ENCODE peak calls at places on chromosomes 5 and 9, in six cellular contexts. P, L, H, B, A and C are unnamed samples.

GRCh38 chr5:83911367-83911919 is 190.8 kb upstream of the HAPLN1 start:
- DNase-seq in P (no peak), A (no peak), L (no peak), H (no peak), B (no peak), C (no peak)

GRCh38 chr9:91843623-91844111 is 106.4 kb downstream of the ROR2 start:
- DNase-seq in P (no peak), B (no peak), A (no peak), L (peak; percentile 74), H (no peak), C (peak; percentile 46)

GRCh38 chr9:91062281-91062680 is 260.7 kb downstream of the SYK start:
- DNase-seq in A (no peak), B (no peak), L (peak; percentile 14), P (no peak), H (peak; percentile 55), C (no peak)

GRCh38 chr5:1127991-1128785 is 16.3 kb upstream of the SLC12A7 start:
- DNase-seq in H (no peak), P (no peak), L (no peak), B (no peak), A (no peak), C (no peak)

GRCh38 chr9:132231019-132231701 is 69.3 kb downstream of the NTNG2 start:
- DNase-seq in A (no peak), P (no peak), B (no peak), L (no peak), H (no peak), C (peak; percentile 61)

GRCh38 chr9:21674894-21675293 is 127.5 kb upstream of the MTAP start:
- DNase-seq in B (no peak), L (no peak), P (no peak), A (no peak), H (no peak), C (no peak)

GRCh38 chr5:146878471-146879172 is at the start of gene PPP2R2B:
- DNase-seq in A (no peak), B (peak; percentile 70), L (no peak), P (no peak), H (no peak), C (peak; percentile 80)

GRCh38 chr9:129613520-129614175 is 7.3 kb downstream of the C9orf50 start:
- DNase-seq in L (no peak), H (no peak), P (no peak), A (no peak), B (no peak), C (peak; percentile 48)

GRCh38 chr5:5229405-5229804 is 89.3 kb downstream of the ADAMTS16 start:
- DNase-seq in A (no peak), P (no peak), H (no peak), B (no peak), L (no peak), C (no peak)

GRCh38 chr9:79053613-79054012 is 518.2 kb upstream of the TLE4 start:
- DNase-seq in H (no peak), L (no peak), P (no peak), A (no peak), B (no peak), C (no peak)

DNA sequence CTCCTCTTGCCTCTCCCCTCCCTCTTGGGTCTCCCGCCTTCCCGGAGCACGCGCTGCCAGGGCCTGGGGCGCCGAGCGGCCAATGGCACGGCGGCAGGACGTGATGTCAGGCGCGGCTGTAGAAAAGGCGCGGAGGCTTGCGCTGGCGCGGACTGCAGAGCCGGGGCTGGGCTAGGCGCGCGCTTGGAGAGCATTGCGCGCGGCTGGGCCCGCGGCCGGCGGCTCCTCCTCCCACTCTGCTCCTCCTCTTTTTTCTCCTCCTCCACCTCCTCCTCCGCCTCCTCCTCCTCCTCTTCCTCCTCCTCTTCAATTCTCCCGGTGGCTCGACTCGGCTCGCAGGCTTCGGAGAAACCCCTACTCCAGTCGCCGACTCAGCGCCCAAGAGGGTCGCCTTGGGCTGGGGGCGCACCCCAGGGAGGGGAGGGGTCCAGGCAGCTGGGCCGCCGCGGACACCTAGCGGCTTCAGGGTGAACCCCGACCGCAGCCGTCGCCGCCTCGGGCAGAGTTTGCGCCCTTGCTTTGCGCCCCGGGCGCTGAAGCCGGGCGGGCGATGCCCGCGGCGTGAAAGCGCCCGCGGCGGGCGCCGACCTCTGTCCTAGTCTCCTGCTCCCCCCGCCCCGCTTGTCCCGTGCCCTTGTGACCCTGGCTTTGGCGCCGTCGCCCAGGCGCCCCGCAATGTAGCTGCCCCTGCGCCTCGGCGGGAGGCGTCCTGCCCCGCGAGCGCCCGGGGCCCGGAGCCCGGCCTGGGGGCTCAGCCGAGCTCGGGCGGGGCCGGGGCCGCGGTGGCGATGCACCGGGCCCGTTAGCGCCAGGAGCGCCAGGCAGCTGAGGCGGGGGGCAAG is at the start of gene LHX2:
- DNase-seq in L (no peak), A (no peak), P (no peak), H (no peak), B (peak; percentile 91), C (peak; percentile 86)
- TF ChIP-seq CTCF in L (no peak), A (no peak), P (no peak), H (no peak), B (no peak), C (peak; percentile 34)

GRCh38 chr9:38017149-38017884 is 51.7 kb downstream of the SHB start:
- DNase-seq in B (peak; percentile 85), P (no peak), H (peak; percentile 51), L (no peak), A (no peak), C (peak; percentile 62)
- TF ChIP-seq CTCF in B (no peak), P (no peak), H (peak; percentile 39), L (peak; percentile 27), A (no peak), C (no peak)

GRCh38 chr9:1042466-1042865 is 7.7 kb upstream of the DMRT2 start:
- DNase-seq in A (no peak), H (no peak), L (no peak), B (peak; percentile 80), P (no peak), C (peak; percentile 89)
- TF ChIP-seq CTCF in A (no peak), H (no peak), L (no peak), B (peak; percentile 61), P (no peak), C (peak; percentile 86)

DNA sequence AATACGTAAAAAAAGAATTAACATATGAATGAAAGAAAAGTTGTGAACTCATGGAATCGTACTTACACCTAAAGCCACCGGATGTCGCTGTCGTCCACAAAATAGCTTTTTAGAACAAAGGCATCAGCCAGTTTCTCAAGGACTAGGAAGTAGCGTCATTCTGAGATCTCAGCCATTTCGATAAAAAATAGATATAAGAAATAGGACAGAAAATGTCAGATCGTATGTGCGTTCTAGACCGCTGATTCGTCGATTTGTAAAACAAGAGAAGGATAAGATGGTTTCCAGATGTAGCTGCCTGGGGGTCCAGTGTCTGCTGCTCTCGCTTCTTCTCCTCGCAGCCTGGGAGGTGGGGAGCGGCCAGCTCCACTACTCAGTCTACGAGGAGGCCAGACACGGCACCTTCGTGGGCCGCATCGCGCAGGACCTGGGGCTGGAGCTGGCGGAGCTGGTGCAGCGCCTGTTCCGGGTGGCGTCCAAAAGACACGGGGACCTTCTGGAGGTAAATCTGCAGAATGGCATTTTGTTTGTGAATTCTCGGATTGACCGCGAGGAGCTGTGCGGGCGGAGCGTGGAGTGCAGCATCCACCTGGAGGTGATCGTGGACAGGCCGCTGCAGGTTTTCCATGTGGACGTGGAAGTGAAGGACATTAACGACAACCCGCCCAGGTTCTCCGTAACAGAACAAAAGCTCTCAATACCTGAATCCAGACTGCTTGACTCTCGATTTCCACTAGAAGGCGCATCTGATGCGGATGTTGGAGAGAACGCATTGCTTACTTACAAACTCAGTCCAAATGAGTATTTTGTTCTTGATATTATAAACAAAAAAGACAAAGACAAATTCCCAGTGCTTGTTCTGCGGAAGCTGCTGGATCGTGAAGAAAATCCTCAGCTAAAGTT is at the start of gene PCDHA10:
- DNase-seq in H (no peak), L (no peak), A (no peak), B (peak; percentile 48), P (no peak), C (no peak)
- TF ChIP-seq CTCF in H (peak; percentile 25), L (peak; percentile 37), A (no peak), B (peak; percentile 36), P (no peak), C (peak; percentile 57)